ENCODE peak calls at places on chromosome 11, in ten cellular contexts. L is NCI-H1105; W is GM12864; D is activated gamma-delta T cell treated with anti-CD3 and anti-CD28 coated beads, Interleukin-2, amount 50 U/mL, for 16 hours; J is stimulated activated CD4-positive, alpha-beta T cell treated with anti-CD3 and anti-CD28 coated beads, Interleukin-2, amount 100 ng/mL, for 24 hours; T is right lobe of liver; E is EH; K is mesothelial cell of epicardium; I is choroid plexus epithelial cell; O is activated T-helper 1 cell treated with anti-CD3 and anti-CD28 coated beads, Interleukin-12 subunit alpha, Interleukin-12 subunit beta, Interleukin-2, Interleukin-4 antibody, amounts not matched to agents 30 ng/mL and 10 ng/mL and 1 ng/mL, durations not matched to agents 14 hours and 24 hours and 36 hours. X is an unnamed sample.

GRCh38 chr11:73147771-73148681 is 5.9 kb upstream of the FCHSD2 start:
- DNase-seq in L (no peak), I (no peak), W (no peak), J (no peak), D (no peak), K (no peak), T (peak), O (no peak), E (peak), X (no peak)

GRCh38 chr11:6095798-6096197 is 11.7 kb upstream of the OR56B4 start:
- DNase-seq in K (no peak), J (no peak), W (no peak), E (no peak), D (no peak), L (no peak), O (no peak), I (no peak), T (no peak), X (no peak)

GRCh38 chr11:8225589-8226036 is 38.1 kb downstream of the LMO1 start:
- DNase-seq in J (peak), T (peak), I (peak), L (peak), W (peak), E (peak), D (peak), O (peak), K (peak), X (peak)

GRCh38 chr11:114062272-114062671 is 2.8 kb downstream of the ZBTB16 start:
- DNase-seq in J (no peak), E (no peak), T (no peak), D (no peak), I (no peak), O (no peak), L (no peak), K (no peak), W (no peak), X (no peak)

GRCh38 chr11:69500285-69501120 is 19.0 kb downstream of the LINC01488 start:
- DNase-seq in E (no peak), L (no peak), O (no peak), I (peak), W (no peak), D (no peak), T (peak), K (no peak), J (no peak), X (no peak)

GRCh38 chr11:19077965-19078364 is 17.4 kb upstream of the MRGPRX2 start:
- DNase-seq in T (no peak), O (no peak), K (no peak), I (no peak), W (no peak), D (no peak), J (no peak), E (peak), L (no peak), X (no peak)

GRCh38 chr11:74612877-74613276 is 20.5 kb downstream of the POLD3 start:
- DNase-seq in I (no peak), T (no peak), D (no peak), E (no peak), J (no peak), L (no peak), W (no peak), K (no peak), O (no peak), X (no peak)

GRCh38 chr11:38460901-38461300 is 1862.9 kb upstream of the RAG2 start:
- DNase-seq in J (no peak), O (no peak), W (no peak), I (peak), L (peak), K (peak), D (no peak), E (peak), T (no peak), X (peak)

GRCh38 chr11:67271548-67272284 is 5.4 kb downstream of the GRK2 start:
- DNase-seq in D (no peak), T (peak), W (no peak), J (peak), L (no peak), E (no peak), I (no peak), O (peak), K (no peak), X (no peak)

GRCh38 chr11:43358308-43358669 is 431 bp upstream of the TTC17 start:
- DNase-seq in L (no peak), O (no peak), E (peak), D (no peak), W (no peak), T (no peak), K (no peak), I (no peak), J (no peak), X (no peak)

GRCh38 chr11:46369458-46370152 is 11.9 kb upstream of the MDK start:
- DNase-seq in I (peak), J (peak), D (no peak), E (peak), O (peak), L (peak), W (no peak), K (peak), T (peak), X (peak)

GRCh38 chr11:19598876-19599275 is 113.8 kb upstream of the NAV2 start:
- DNase-seq in I (no peak), T (no peak), W (no peak), L (no peak), E (no peak), K (no peak), O (no peak), J (no peak), D (no peak), X (no peak)

GRCh38 chr11:75602916-75603315 is 40.9 kb downstream of the SERPINH1 start:
- DNase-seq in L (no peak), K (no peak), J (no peak), O (no peak), W (no peak), D (no peak), T (no peak), E (peak), I (peak), X (no peak)

GRCh38 chr11:118924591-118925585 is 838 bp downstream of the BCL9L start:
- DNase-seq in K (peak), W (no peak), J (peak), E (peak), I (peak), O (no peak), L (peak), D (no peak), T (peak), X (peak)

GRCh38 chr11:20156876-20157613 is 3.2 kb downstream of the DBX1 start:
- DNase-seq in J (peak), E (no peak), K (no peak), L (peak), O (no peak), D (no peak), T (no peak), I (no peak), W (peak), X (no peak)

GRCh38 chr11:105109353-105109752 is 30.2 kb downstream of the CARD18 start:
- DNase-seq in E (no peak), J (no peak), T (no peak), D (no peak), I (no peak), W (no peak), O (no peak), K (no peak), L (no peak), X (no peak)

GRCh38 chr11:86977441-86978050 is 22.4 kb upstream of the FZD4 start:
- DNase-seq in L (no peak), W (no peak), K (no peak), T (no peak), J (no peak), D (no peak), O (no peak), E (no peak), I (no peak), X (no peak)

GRCh38 chr11:120147094-120147949 is 9.4 kb upstream of the TRIM29 start:
- DNase-seq in T (no peak), O (no peak), L (no peak), D (no peak), J (no peak), E (no peak), I (no peak), K (peak), W (no peak), X (no peak)

GRCh38 chr11:59960502-59961381 is 3.1 kb upstream of the OOSP4A start:
- DNase-seq in L (no peak), J (no peak), I (no peak), K (no peak), O (no peak), T (no peak), W (no peak), E (no peak), D (no peak), X (no peak)

GRCh38 chr11:8096575-8096974 is 15.6 kb downstream of the TUB start:
- DNase-seq in W (no peak), O (no peak), J (no peak), T (no peak), K (peak), D (no peak), I (no peak), L (no peak), E (no peak), X (no peak)

GRCh38 chr11:5611627-5612026 is 13.2 kb upstream of the TRIM34 start:
- DNase-seq in W (no peak), L (no peak), K (no peak), J (no peak), D (no peak), E (no peak), I (no peak), T (no peak), O (no peak), X (no peak)

GRCh38 chr11:77524539-77524938 is 50.6 kb upstream of the PAK1 start:
- DNase-seq in L (no peak), I (peak), T (no peak), E (no peak), K (no peak), D (no peak), J (no peak), W (no peak), O (no peak), X (no peak)

GRCh38 chr11:59550368-59550841 is 39.1 kb downstream of the OR4D9 start:
- DNase-seq in O (peak), L (peak), D (peak), E (peak), T (peak), K (peak), W (peak), J (peak), I (peak), X (peak)

GRCh38 chr11:12150831-12151382 is 40.5 kb downstream of the MICAL2 start:
- DNase-seq in W (no peak), T (no peak), D (no peak), O (peak), L (no peak), J (peak), E (peak), I (peak), K (no peak), X (no peak)

GRCh38 chr11:65911682-65912568 is 6.9 kb downstream of the C11orf68 start:
- DNase-seq in L (peak), K (no peak), I (peak), O (no peak), E (peak), J (no peak), T (no peak), W (no peak), D (no peak), X (peak)

GRCh38 chr11:75577198-75577597 is 15.1 kb downstream of the SERPINH1 start:
- DNase-seq in K (peak), L (no peak), J (peak), D (peak), W (no peak), T (peak), O (no peak), E (peak), I (peak), X (peak)

GRCh38 chr11:3830088-3830487 is 10.7 kb downstream of the RHOG start:
- DNase-seq in W (no peak), O (no peak), I (no peak), T (no peak), J (no peak), L (no peak), K (no peak), E (no peak), D (no peak), X (no peak)

GRCh38 chr11:33970984-33971466 is 79.1 kb upstream of the LMO2 start:
- DNase-seq in D (peak), W (peak), T (no peak), O (no peak), E (peak), K (peak), L (peak), J (peak), I (peak), X (peak)

GRCh38 chr11:120019191-120019590 is 118.7 kb downstream of the TRIM29 start:
- DNase-seq in L (no peak), T (no peak), O (no peak), J (no peak), K (no peak), D (no peak), I (no peak), W (no peak), E (no peak), X (no peak)

GRCh38 chr11:76166314-76166713 is 40.0 kb downstream of the WNT11 start:
- DNase-seq in T (no peak), W (no peak), I (no peak), J (peak), D (no peak), K (no peak), O (no peak), E (no peak), L (no peak), X (no peak)